ENCODE peak calls at places on chromosomes 2 and 18, in seven cellular contexts. R is transverse colon, W is heart left ventricle, P is right lobe of liver, Y is stomach, O is lower leg skin, D is IMR-90. B is an unnamed sample.
A peak's percentile ranks its signal among the peaks of the same experiment; 100 is the strongest.

GRCh38 chr2:100205128-100205527 is 62.7 kb upstream of the AFF3 start:
- DNase-seq in R (no peak), D (no peak), P (no peak), W (no peak), O (no peak), Y (no peak), B (no peak)

GRCh38 chr2:204900910-204901309 is 355.6 kb downstream of the PARD3B start:
- DNase-seq in D (peak; percentile 21), O (no peak), Y (peak; percentile 75), P (peak; percentile 78), R (no peak), W (peak; percentile 23), B (peak; percentile 6)

GRCh38 chr18:79588636-79589481 is 90.7 kb upstream of the CTDP1 start:
- DNase-seq in P (peak; percentile 33), O (peak; percentile 95), D (peak; percentile 87), R (peak; percentile 78), W (peak; percentile 89), Y (peak; percentile 60), B (peak; percentile 45)

GRCh38 chr18:66724664-66725356 is 120.9 kb upstream of the CDH19 start:
- DNase-seq in D (no peak), O (no peak), W (peak; percentile 32), Y (peak; percentile 50), R (peak; percentile 52), P (no peak), B (peak; percentile 50)

GRCh38 chr18:40926679-40927078 is 1028.4 kb upstream of the PIK3C3 start:
- DNase-seq in R (no peak), P (no peak), Y (no peak), O (no peak), D (no peak), W (no peak), B (no peak)

GRCh38 chr2:26444236-26444635 is 33.7 kb downstream of the OTOF start:
- DNase-seq in O (no peak), P (no peak), Y (no peak), W (peak; percentile 65), D (no peak), R (no peak), B (no peak)

GRCh38 chr2:178194600-178195389 is 483 bp downstream of the OSBPL6 start:
- DNase-seq in W (peak; percentile 62), D (peak; percentile 55), O (peak; percentile 88), R (peak; percentile 19), P (peak; percentile 55), Y (peak; percentile 27), B (peak; percentile 51)

GRCh38 chr18:63433349-63433866 is 11.1 kb upstream of the VPS4B start:
- DNase-seq in W (no peak), Y (no peak), R (no peak), P (no peak), D (no peak), O (no peak), B (no peak)

GRCh38 chr2:25098558-25099486 is 56.9 kb downstream of the EFR3B start:
- DNase-seq in R (peak; percentile 8), Y (no peak), D (peak; percentile 80), P (peak; percentile 40), O (no peak), W (peak; percentile 43), B (peak; percentile 55)

GRCh38 chr2:103435010-103435409 is 673.2 kb downstream of the TMEM182 start:
- DNase-seq in W (no peak), P (no peak), R (no peak), Y (no peak), O (no peak), D (no peak), B (no peak)

GRCh38 chr2:217478831-217479435 is 523.9 kb downstream of the TNS1 start:
- DNase-seq in Y (no peak), W (no peak), D (no peak), R (no peak), P (no peak), O (no peak), B (peak; percentile 87)

GRCh38 chr18:78875268-78875997 is 104.2 kb upstream of the SALL3 start:
- DNase-seq in D (no peak), O (no peak), W (no peak), R (peak; percentile 25), Y (no peak), P (no peak), B (peak; percentile 24)

GRCh38 chr2:42640261-42640660 is 71.8 kb downstream of the MTA3 start:
- DNase-seq in O (no peak), P (no peak), R (no peak), D (no peak), W (no peak), Y (no peak), B (no peak)

GRCh38 chr18:25896178-25896780 is 194.1 kb downstream of the SS18 start:
- DNase-seq in Y (no peak), O (no peak), W (no peak), D (peak; percentile 58), R (peak; percentile 16), P (no peak), B (peak; percentile 22)

GRCh38 chr2:203705184-203705583 is 1.3 kb upstream of the CD28 start:
- DNase-seq in O (no peak), P (no peak), Y (no peak), D (no peak), R (no peak), W (no peak), B (no peak)

GRCh38 chr2:66602341-66602740 is 167.4 kb downstream of the MEIS1 start:
- DNase-seq in D (no peak), W (no peak), P (no peak), O (no peak), R (no peak), Y (no peak), B (no peak)

GRCh38 chr2:139366659-139367058 is 586.5 kb upstream of the NXPH2 start:
- DNase-seq in R (no peak), O (no peak), P (no peak), D (no peak), W (no peak), Y (no peak), B (no peak)

GRCh38 chr2:147712051-147712450 is 132.8 kb upstream of the ACVR2A start:
- DNase-seq in R (no peak), P (no peak), D (no peak), O (no peak), W (no peak), Y (no peak), B (no peak)

GRCh38 chr18:79883461-79884295 is 67.8 kb downstream of the SLC66A2 start:
- DNase-seq in R (no peak), Y (no peak), P (no peak), W (peak; percentile 10), D (no peak), O (peak; percentile 69), B (no peak)

DNA sequence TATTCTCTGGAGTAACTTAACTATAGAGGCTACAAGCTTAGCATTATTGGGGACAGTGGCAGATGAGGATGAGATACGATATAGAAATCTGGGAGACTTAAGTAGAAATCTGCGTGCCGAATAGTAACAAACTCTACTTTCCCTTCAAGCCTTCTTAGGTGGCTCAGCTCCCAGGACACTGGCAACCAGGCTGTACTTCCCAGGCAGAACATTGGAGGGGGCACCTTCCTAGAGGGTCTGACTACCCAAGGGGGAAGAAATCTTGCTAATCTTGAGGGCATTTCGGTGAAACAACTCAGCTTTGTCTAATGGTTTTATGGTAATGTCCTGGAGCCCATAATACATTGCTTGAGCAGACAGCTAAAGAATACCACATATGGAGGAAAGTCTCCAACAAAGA is 126.2 kb upstream of the DTNA start:
- DNase-seq in P (no peak), D (no peak), W (no peak), Y (no peak), R (no peak), O (no peak), B (no peak)
- TF ChIP-seq POLR2A in P (no peak), D (no peak), W (no peak), Y (no peak), R (no peak), O (no peak), B (no peak)

GRCh38 chr2:233571001-233571400 is 4.4 kb upstream of the USP40 start:
- DNase-seq in P (no peak), W (no peak), R (no peak), D (no peak), O (no peak), Y (no peak), B (no peak)

GRCh38 chr2:233563663-233564430 is 2.7 kb downstream of the USP40 start:
- DNase-seq in D (peak; percentile 40), Y (no peak), P (no peak), R (no peak), O (no peak), W (no peak), B (no peak)

GRCh38 chr2:233571462-233571861 is 4.9 kb upstream of the USP40 start:
- DNase-seq in P (no peak), Y (no peak), R (no peak), D (no peak), O (no peak), W (no peak), B (no peak)

GRCh38 chr2:233565685-233566140 is 869 bp downstream of the USP40 start:
- DNase-seq in Y (no peak), P (no peak), D (no peak), W (no peak), O (no peak), R (no peak), B (no peak)

GRCh38 chr2:233566141-233566956 is at the start of gene USP40:
- DNase-seq in Y (peak; percentile 89), W (peak; percentile 91), O (peak; percentile 95), P (peak; percentile 87), D (peak; percentile 90), R (peak; percentile 88), B (peak; percentile 91)
- TF ChIP-seq POLR2A in Y (peak; percentile 69), W (peak; percentile 56), O (peak; percentile 39), P (peak; percentile 93), D (peak; percentile 94), R (peak; percentile 91), B (peak; percentile 48)

DNA sequence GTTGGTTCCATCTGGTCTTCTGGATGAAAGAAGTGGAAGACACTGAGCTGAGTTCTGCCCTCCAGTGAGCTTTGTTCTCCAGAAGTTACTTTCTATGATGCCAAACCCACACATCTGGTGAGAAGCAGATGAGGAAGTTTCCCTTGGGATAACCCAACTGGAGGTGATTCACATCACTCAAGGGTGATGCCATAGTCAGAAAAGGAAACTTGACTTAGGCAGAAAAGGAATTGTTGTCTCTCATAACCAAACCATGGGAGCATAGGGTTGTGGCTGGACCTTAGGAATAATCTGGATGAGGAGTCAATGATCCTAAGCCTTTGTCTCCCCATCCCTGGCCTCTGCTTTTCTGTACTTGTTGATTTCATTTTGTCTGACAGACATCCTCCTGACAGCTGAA is 43.7 kb downstream of the CDC42EP3 start:
- DNase-seq in O (no peak), W (no peak), Y (no peak), P (no peak), R (no peak), D (peak; percentile 65), B (no peak)
- TF ChIP-seq POLR2A in O (no peak), W (no peak), Y (no peak), P (no peak), R (no peak), D (no peak), B (no peak)

GRCh38 chr2:231480781-231481180 is 16.5 kb upstream of the NCL start:
- DNase-seq in O (no peak), P (no peak), Y (no peak), W (no peak), R (no peak), D (no peak), B (no peak)

GRCh38 chr2:231483398-231484329 is 19.4 kb upstream of the NCL start:
- DNase-seq in Y (no peak), P (peak; percentile 39), R (peak; percentile 12), O (no peak), D (no peak), W (peak; percentile 46), B (peak; percentile 17)

GRCh38 chr2:231479455-231479854 is 15.2 kb upstream of the NCL start:
- DNase-seq in P (no peak), Y (no peak), W (no peak), D (no peak), R (no peak), O (no peak), B (no peak)

GRCh38 chr2:231487197-231487596 is 22.9 kb upstream of the NCL start:
- DNase-seq in P (no peak), R (no peak), D (no peak), O (peak; percentile 61), Y (no peak), W (no peak), B (no peak)

GRCh38 chr2:231482806-231483391 is 18.6 kb upstream of the NCL start:
- DNase-seq in P (peak; percentile 85), Y (peak; percentile 80), O (peak; percentile 92), D (peak; percentile 22), R (peak; percentile 78), W (peak; percentile 82), B (peak; percentile 74)
- TF ChIP-seq POLR2A in P (no peak), Y (no peak), O (no peak), D (no peak), R (peak; percentile 30), W (peak; percentile 33), B (no peak)

B was measured in thyroid gland.